ENCODE peak calls at places on chromosomes 5 and 9, in four cellular contexts. Y is sigmoid colon, J is breast epithelium, Z is brain microvascular endothelial cell. U is an unnamed sample. For H3K27me3, the result is how much of the 10 kb centered on the place peaks cover.

GRCh38 chr9:92350129-92350739 is 24.5 kb downstream of the CENPP start:
- DNase-seq in Y (no peak), J (no peak), Z (no peak), U (peak)

GRCh38 chr9:96514108-96514824 is 64.3 kb downstream of the HABP4 start:
- DNase-seq in J (no peak), Y (no peak), Z (peak), U (peak)

GRCh38 chr5:374631-375335 is 53.3 kb downstream of the AHRR start:
- DNase-seq in Z (no peak), Y (peak), J (peak), U (no peak)

GRCh38 chr9:121369595-121370265 is at the start of gene STOM:
- DNase-seq in J (peak), Y (peak), Z (peak), U (peak)

GRCh38 chr5:7418276-7418675 is 22.3 kb downstream of the ADCY2 start:
- DNase-seq in Z (no peak), J (no peak), Y (no peak), U (no peak)

GRCh38 chr5:6377582-6378127 is 692 bp downstream of the MED10 start:
- DNase-seq in J (no peak), Y (no peak), Z (no peak), U (no peak)

GRCh38 chr9:109925810-109926209 is 145.8 kb downstream of the PALM2AKAP2 start:
- DNase-seq in Z (no peak), J (no peak), Y (no peak), U (no peak)

GRCh38 chr9:87062706-87063105 is 115.4 kb upstream of the GAS1 start:
- DNase-seq in J (no peak), Y (no peak), Z (no peak), U (no peak)

GRCh38 chr5:165869066-165869465 is 2363.6 kb downstream of the MAT2B start:
- DNase-seq in Y (no peak), Z (no peak), J (no peak), U (no peak)

GRCh38 chr9:23088932-23089364 is 642.3 kb downstream of the DMRTA1 start:
- DNase-seq in Z (no peak), Y (no peak), J (no peak), U (no peak)

GRCh38 chr9:20353931-20354652 is 268.2 kb downstream of the MLLT3 start:
- DNase-seq in Y (no peak), J (no peak), Z (no peak), U (no peak)

GRCh38 chr9:131291795-131292315 is 2.3 kb downstream of the PLPP7 start:
- DNase-seq in J (no peak), Z (no peak), Y (no peak), U (no peak)

GRCh38 chr9:102728946-102729345 is 266.2 kb upstream of the CYLC2 start:
- DNase-seq in Z (no peak), Y (no peak), J (no peak), U (no peak)

GRCh38 chr5:133706732-133707430 is 94.5 kb upstream of the FSTL4 start:
- DNase-seq in J (no peak), Z (no peak), Y (peak), U (no peak)

GRCh38 chr9:133119461-133120342 is 1.3 kb downstream of the RALGDS start:
- DNase-seq in Y (peak), J (peak), Z (no peak), U (no peak)

GRCh38 chr9:129287595-129288305 is 109.7 kb upstream of the IER5L start:
- DNase-seq in Z (no peak), Y (peak), J (no peak), U (no peak)

GRCh38 chr9:97808972-97809371 is 44.1 kb upstream of the FOXE1 start:
- DNase-seq in Z (no peak), Y (no peak), J (no peak), U (no peak)

GRCh38 chr5:13143630-13144029 is 800.9 kb downstream of the DNAH5 start:
- DNase-seq in J (no peak), Y (no peak), Z (no peak), U (no peak)

GRCh38 chr5:14173419-14174234 is 30.5 kb downstream of the TRIO start:
- DNase-seq in Z (no peak), Y (no peak), J (no peak), U (no peak)

GRCh38 chr5:112634796-112635195 is 102.9 kb upstream of the APC start:
- DNase-seq in Y (no peak), J (no peak), Z (no peak), U (no peak)

GRCh38 chr5:157167219-157167621 is 1.2 kb upstream of the GARIN3 start:
- DNase-seq in Z (peak), Y (no peak), J (no peak), U (no peak)

GRCh38 chr5:68994645-68995044 is 99.2 kb upstream of the SLC30A5 start:
- DNase-seq in J (no peak), Z (no peak), Y (no peak), U (no peak)

GRCh38 chr9:99556998-99557397 is 264.7 kb upstream of the NR4A3 start:
- DNase-seq in J (no peak), Z (no peak), Y (no peak), U (no peak)

GRCh38 chr9:136328622-136329041 is 1.3 kb downstream of the GPSM1 start:
- DNase-seq in Z (peak), J (no peak), Y (peak), U (no peak)

DNA sequence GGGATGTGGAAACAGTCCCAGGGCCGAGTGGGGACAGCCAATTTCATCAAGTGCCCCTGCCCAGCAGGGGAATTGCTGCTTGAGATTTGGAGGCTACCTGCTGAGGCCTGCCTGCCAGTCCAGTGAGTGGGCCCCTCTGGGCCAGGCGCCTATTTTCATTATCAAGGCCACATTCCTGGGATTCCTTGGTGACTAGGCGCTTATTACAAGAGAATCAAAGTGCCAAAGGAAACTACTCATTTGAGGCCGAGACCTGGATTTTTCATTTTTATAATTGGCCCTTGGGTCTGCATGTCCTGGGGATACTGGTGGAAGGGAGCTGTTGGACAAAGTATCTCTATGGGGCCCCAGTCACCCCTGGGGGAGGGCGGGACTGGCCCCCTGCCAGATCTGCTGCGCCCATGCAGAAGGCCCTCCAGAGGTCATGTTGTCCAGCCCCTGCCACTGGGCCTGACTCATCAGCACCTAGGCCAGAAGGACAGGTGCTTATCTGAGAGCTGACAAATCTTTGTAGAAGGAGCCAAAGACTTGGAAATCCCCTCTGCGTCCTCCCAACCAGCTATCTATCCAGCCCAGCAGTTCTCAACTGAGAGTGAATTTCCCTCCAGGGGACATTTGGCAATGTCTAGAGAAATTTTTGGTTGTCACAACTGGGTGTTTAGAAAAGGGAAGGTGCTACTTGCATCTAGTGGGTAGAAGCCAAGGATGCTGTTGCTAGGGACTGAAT is 45.6 kb downstream of the FOXI1 start:
- DNase-seq in J (peak), Y (no peak), Z (peak), U (no peak)
- H3K27me3 ChIP-seq in J (under half), Y (under half), Z (under half), U (under half)

GRCh38 chr9:95061916-95062600 is 255.5 kb downstream of the FANCC start:
- DNase-seq in Z (no peak), J (peak), Y (no peak), U (no peak)
- H3K4me3 ChIP-seq in Z (no peak), J (no peak), Y (no peak), U (no peak)

DNA sequence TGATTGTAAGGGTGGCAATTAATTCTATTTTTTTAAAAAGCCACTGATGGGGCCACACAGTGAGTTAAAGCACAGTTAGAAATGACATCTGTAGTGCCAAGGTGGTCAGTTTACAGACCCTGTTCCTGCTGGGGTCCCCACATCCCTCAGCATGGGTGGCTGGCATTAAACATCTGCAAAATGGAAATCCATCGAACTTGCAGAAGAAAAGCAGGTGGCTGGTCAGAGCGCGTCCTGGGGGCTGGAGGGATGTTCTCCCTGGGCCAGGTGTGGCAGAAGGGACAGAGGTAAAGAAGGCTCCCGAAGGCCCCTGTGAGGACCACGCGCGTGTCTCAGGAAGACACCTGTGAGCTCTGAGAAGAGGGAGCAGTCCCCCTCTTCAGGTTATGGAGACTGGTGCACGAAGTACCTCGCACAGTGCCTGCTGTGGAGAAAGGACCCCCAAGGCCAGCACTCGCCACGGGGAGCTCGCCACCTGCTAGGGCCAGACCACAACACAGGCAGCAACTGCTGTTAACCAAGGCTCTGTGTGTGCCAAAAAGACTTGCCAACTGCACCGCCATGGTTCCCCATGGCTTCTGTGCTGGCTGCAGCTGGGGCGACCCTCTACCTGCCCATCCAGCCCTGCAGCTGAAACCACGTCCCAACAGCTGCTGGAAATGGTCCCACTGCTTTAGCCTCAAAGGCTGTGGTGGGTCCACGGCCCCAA is 65.2 kb downstream of the RASGEF1C start:
- DNase-seq in J (peak), Z (no peak), Y (peak), U (no peak)
- H3K27me3 ChIP-seq in J (under half), Z (under half), Y (under half), U (under half)

GRCh38 chr5:17305964-17306725 is 88.7 kb downstream of the BASP1 start:
- DNase-seq in J (no peak), Z (peak), Y (no peak), U (peak)
- H3K4me3 ChIP-seq in J (no peak), Z (no peak), Y (no peak), U (no peak)

U was measured in BJ.